ENCODE peak calls at places on chromosomes 16 and 17, in ten cellular contexts. One of them, this sample, is unnamed.

GRCh38 chr17:32310927-32311568 is 30.9 kb downstream of the C17orf75 start:
- DNase-seq in LNCaP clone FGC: no peak
- DNase-seq in iris pigment epithelial cell: peak
- DNase-seq in stimulated activated CD8-positive, alpha-beta memory T cell treated with anti-CD3 and anti-CD28 coated beads, Interleukin-4, amount 100 ng/mL, for 4 hours: no peak
- DNase-seq in GM12892: no peak
- DNase-seq in MCF 10A: no peak
- DNase-seq in HS-5: no peak
- DNase-seq in caudate nucleus: no peak
- DNase-seq in astrocyte of the hippocampus: no peak
- DNase-seq in NCI-H69: peak
- DNase-seq in this sample: no peak

GRCh38 chr16:88461291-88462269 is 8.5 kb downstream of the ZFPM1 start:
- DNase-seq in astrocyte of the hippocampus: peak
- DNase-seq in GM12892: no peak
- DNase-seq in stimulated activated CD8-positive, alpha-beta memory T cell treated with anti-CD3 and anti-CD28 coated beads, Interleukin-4, amount 100 ng/mL, for 4 hours: no peak
- DNase-seq in HS-5: no peak
- DNase-seq in caudate nucleus: no peak
- DNase-seq in NCI-H69: peak
- DNase-seq in LNCaP clone FGC: no peak
- DNase-seq in iris pigment epithelial cell: no peak
- DNase-seq in MCF 10A: no peak
- DNase-seq in this sample: no peak

GRCh38 chr17:8318536-8318935 is 8.5 kb downstream of the ARHGEF15 start:
- DNase-seq in astrocyte of the hippocampus: no peak
- DNase-seq in iris pigment epithelial cell: no peak
- DNase-seq in stimulated activated CD8-positive, alpha-beta memory T cell treated with anti-CD3 and anti-CD28 coated beads, Interleukin-4, amount 100 ng/mL, for 4 hours: no peak
- DNase-seq in MCF 10A: no peak
- DNase-seq in caudate nucleus: no peak
- DNase-seq in GM12892: no peak
- DNase-seq in NCI-H69: no peak
- DNase-seq in HS-5: no peak
- DNase-seq in LNCaP clone FGC: no peak
- DNase-seq in this sample: no peak

GRCh38 chr17:17495448-17496188 is 577 bp downstream of the RASD1 start:
- DNase-seq in astrocyte of the hippocampus: no peak
- DNase-seq in stimulated activated CD8-positive, alpha-beta memory T cell treated with anti-CD3 and anti-CD28 coated beads, Interleukin-4, amount 100 ng/mL, for 4 hours: no peak
- DNase-seq in caudate nucleus: peak
- DNase-seq in LNCaP clone FGC: no peak
- DNase-seq in NCI-H69: peak
- DNase-seq in MCF 10A: no peak
- DNase-seq in GM12892: no peak
- DNase-seq in HS-5: no peak
- DNase-seq in iris pigment epithelial cell: peak
- DNase-seq in this sample: peak

GRCh38 chr16:31411024-31411845 is 16.9 kb downstream of the COX6A2 start:
- DNase-seq in iris pigment epithelial cell: no peak
- DNase-seq in LNCaP clone FGC: no peak
- DNase-seq in astrocyte of the hippocampus: no peak
- DNase-seq in MCF 10A: no peak
- DNase-seq in stimulated activated CD8-positive, alpha-beta memory T cell treated with anti-CD3 and anti-CD28 coated beads, Interleukin-4, amount 100 ng/mL, for 4 hours: no peak
- DNase-seq in NCI-H69: no peak
- DNase-seq in HS-5: no peak
- DNase-seq in GM12892: no peak
- DNase-seq in caudate nucleus: no peak
- DNase-seq in this sample: no peak

GRCh38 chr16:17395849-17396480 is 74.8 kb downstream of the XYLT1 start:
- DNase-seq in astrocyte of the hippocampus: peak
- DNase-seq in LNCaP clone FGC: no peak
- DNase-seq in caudate nucleus: no peak
- DNase-seq in iris pigment epithelial cell: no peak
- DNase-seq in HS-5: no peak
- DNase-seq in GM12892: no peak
- DNase-seq in NCI-H69: no peak
- DNase-seq in MCF 10A: no peak
- DNase-seq in stimulated activated CD8-positive, alpha-beta memory T cell treated with anti-CD3 and anti-CD28 coated beads, Interleukin-4, amount 100 ng/mL, for 4 hours: no peak
- DNase-seq in this sample: no peak

GRCh38 chr17:80511222-80512180 is 33.1 kb upstream of the RPTOR start:
- DNase-seq in GM12892: no peak
- DNase-seq in astrocyte of the hippocampus: no peak
- DNase-seq in stimulated activated CD8-positive, alpha-beta memory T cell treated with anti-CD3 and anti-CD28 coated beads, Interleukin-4, amount 100 ng/mL, for 4 hours: no peak
- DNase-seq in HS-5: no peak
- DNase-seq in MCF 10A: no peak
- DNase-seq in caudate nucleus: no peak
- DNase-seq in iris pigment epithelial cell: no peak
- DNase-seq in NCI-H69: peak
- DNase-seq in LNCaP clone FGC: no peak
- DNase-seq in this sample: no peak

GRCh38 chr16:64089697-64090096 is 1032.2 kb downstream of the CDH11 start:
- DNase-seq in NCI-H69: peak
- DNase-seq in astrocyte of the hippocampus: peak
- DNase-seq in stimulated activated CD8-positive, alpha-beta memory T cell treated with anti-CD3 and anti-CD28 coated beads, Interleukin-4, amount 100 ng/mL, for 4 hours: no peak
- DNase-seq in GM12892: no peak
- DNase-seq in LNCaP clone FGC: no peak
- DNase-seq in HS-5: peak
- DNase-seq in iris pigment epithelial cell: peak
- DNase-seq in caudate nucleus: no peak
- DNase-seq in MCF 10A: peak
- DNase-seq in this sample: no peak

GRCh38 chr17:82923366-82924113 is 83.7 kb upstream of the ZNF750 start:
- DNase-seq in MCF 10A: no peak
- DNase-seq in GM12892: no peak
- DNase-seq in NCI-H69: peak
- DNase-seq in caudate nucleus: no peak
- DNase-seq in iris pigment epithelial cell: no peak
- DNase-seq in LNCaP clone FGC: no peak
- DNase-seq in stimulated activated CD8-positive, alpha-beta memory T cell treated with anti-CD3 and anti-CD28 coated beads, Interleukin-4, amount 100 ng/mL, for 4 hours: no peak
- DNase-seq in HS-5: no peak
- DNase-seq in astrocyte of the hippocampus: no peak
- DNase-seq in this sample: no peak

GRCh38 chr17:63571632-63572310 is 21.5 kb downstream of the DCAF7 start:
- DNase-seq in MCF 10A: peak
- DNase-seq in caudate nucleus: no peak
- DNase-seq in astrocyte of the hippocampus: peak
- DNase-seq in stimulated activated CD8-positive, alpha-beta memory T cell treated with anti-CD3 and anti-CD28 coated beads, Interleukin-4, amount 100 ng/mL, for 4 hours: no peak
- DNase-seq in LNCaP clone FGC: no peak
- DNase-seq in NCI-H69: no peak
- DNase-seq in iris pigment epithelial cell: peak
- DNase-seq in HS-5: peak
- DNase-seq in GM12892: no peak
- DNase-seq in this sample: no peak

GRCh38 chr17:69402052-69402451 is 12.4 kb upstream of the MAP2K6 start:
- DNase-seq in astrocyte of the hippocampus: no peak
- DNase-seq in GM12892: no peak
- DNase-seq in caudate nucleus: no peak
- DNase-seq in HS-5: no peak
- DNase-seq in iris pigment epithelial cell: peak
- DNase-seq in MCF 10A: peak
- DNase-seq in LNCaP clone FGC: no peak
- DNase-seq in NCI-H69: no peak
- DNase-seq in stimulated activated CD8-positive, alpha-beta memory T cell treated with anti-CD3 and anti-CD28 coated beads, Interleukin-4, amount 100 ng/mL, for 4 hours: no peak
- DNase-seq in this sample: no peak

GRCh38 chr17:74433421-74434121 is 1.7 kb downstream of the GPRC5C start:
- DNase-seq in iris pigment epithelial cell: no peak
- DNase-seq in LNCaP clone FGC: no peak
- DNase-seq in NCI-H69: no peak
- DNase-seq in stimulated activated CD8-positive, alpha-beta memory T cell treated with anti-CD3 and anti-CD28 coated beads, Interleukin-4, amount 100 ng/mL, for 4 hours: no peak
- DNase-seq in GM12892: no peak
- DNase-seq in MCF 10A: no peak
- DNase-seq in caudate nucleus: peak
- DNase-seq in HS-5: no peak
- DNase-seq in astrocyte of the hippocampus: peak
- DNase-seq in this sample: no peak

GRCh38 chr17:31815212-31815611 is 43.8 kb downstream of the COPRS start:
- DNase-seq in MCF 10A: no peak
- DNase-seq in stimulated activated CD8-positive, alpha-beta memory T cell treated with anti-CD3 and anti-CD28 coated beads, Interleukin-4, amount 100 ng/mL, for 4 hours: no peak
- DNase-seq in GM12892: no peak
- DNase-seq in LNCaP clone FGC: no peak
- DNase-seq in HS-5: no peak
- DNase-seq in NCI-H69: no peak
- DNase-seq in caudate nucleus: no peak
- DNase-seq in iris pigment epithelial cell: no peak
- DNase-seq in astrocyte of the hippocampus: no peak
- DNase-seq in this sample: no peak

GRCh38 chr16:58684001-58684353 is 593 bp downstream of the SLC38A7 start:
- DNase-seq in GM12892: no peak
- DNase-seq in NCI-H69: no peak
- DNase-seq in caudate nucleus: no peak
- DNase-seq in astrocyte of the hippocampus: peak
- DNase-seq in HS-5: no peak
- DNase-seq in iris pigment epithelial cell: peak
- DNase-seq in MCF 10A: no peak
- DNase-seq in stimulated activated CD8-positive, alpha-beta memory T cell treated with anti-CD3 and anti-CD28 coated beads, Interleukin-4, amount 100 ng/mL, for 4 hours: no peak
- DNase-seq in LNCaP clone FGC: no peak
- DNase-seq in this sample: no peak

This sample was measured in sciatic nerve.